ENCODE peak calls at places on chromosome 1, in eight cellular contexts. H is NCI-H2107; K is NCI-H2029 treated with DMSO at 0.1 percent for 48 hours; S is osteocyte; Q is NB4; C is amniotic stem cell; M is activated CD4-positive, CD25-positive, alpha-beta regulatory T cell treated with anti-CD3 and anti-CD28 coated beads, Interleukin-2, amount 50 U/mL, for 72 hours; D is iris pigment epithelial cell. F is an unnamed sample.

GRCh38 chr1:47621977-47622376 is 184.1 kb downstream of the FOXD2 start:
- DNase-seq in H (no peak), K (no peak), S (no peak), Q (no peak), C (no peak), M (no peak), D (no peak), F (no peak)

GRCh38 chr1:157227700-157228099 is 89.5 kb upstream of the ETV3 start:
- DNase-seq in H (no peak), K (no peak), S (no peak), Q (no peak), C (no peak), M (no peak), D (no peak), F (no peak)

GRCh38 chr1:204203206-204203767 is 7.0 kb upstream of the KISS1 start:
- DNase-seq in H (no peak), K (no peak), S (no peak), Q (no peak), C (no peak), M (no peak), D (no peak), F (no peak)

GRCh38 chr1:16120940-16121410 is 34.9 kb downstream of the EPHA2 start:
- DNase-seq in H (no peak), K (peak), S (no peak), Q (no peak), C (no peak), M (no peak), D (no peak), F (no peak)

GRCh38 chr1:162141273-162142023 is 72.0 kb downstream of the NOS1AP start:
- DNase-seq in H (no peak), K (no peak), S (no peak), Q (no peak), C (no peak), M (no peak), D (peak), F (no peak)

GRCh38 chr1:54543729-54544496 is 4.1 kb upstream of the ACOT11 start:
- DNase-seq in H (no peak), K (no peak), S (no peak), Q (peak), C (no peak), M (no peak), D (peak), F (no peak)

GRCh38 chr1:214548988-214549387 is 2.4 kb downstream of the PTPN14 start:
- DNase-seq in H (no peak), K (peak), S (no peak), Q (no peak), C (no peak), M (no peak), D (peak), F (peak)

GRCh38 chr1:170556910-170557309 is 24.9 kb downstream of the GORAB start:
- DNase-seq in H (no peak), K (no peak), S (no peak), Q (no peak), C (no peak), M (no peak), D (no peak), F (no peak)

GRCh38 chr1:97010865-97011264 is 289.3 kb downstream of the PTBP2 start:
- DNase-seq in H (no peak), K (no peak), S (no peak), Q (no peak), C (no peak), M (no peak), D (no peak), F (no peak)

GRCh38 chr1:16067933-16068332 is 5.5 kb downstream of the FAM131C start:
- DNase-seq in H (no peak), K (no peak), S (no peak), Q (no peak), C (no peak), M (no peak), D (no peak), F (no peak)

GRCh38 chr1:3172431-3173112 is 103.6 kb downstream of the PRDM16 start:
- DNase-seq in H (no peak), K (no peak), S (no peak), Q (peak), C (no peak), M (no peak), D (no peak), F (no peak)

GRCh38 chr1:211420389-211420788 is 71.6 kb downstream of the RD3 start:
- DNase-seq in H (peak), K (no peak), S (no peak), Q (peak), C (peak), M (no peak), D (peak), F (no peak)

GRCh38 chr1:63825111-63825510 is 51.3 kb downstream of the ROR1 start:
- DNase-seq in H (no peak), K (no peak), S (no peak), Q (no peak), C (no peak), M (no peak), D (no peak), F (no peak)

GRCh38 chr1:5728956-5729355 is 263.3 kb downstream of the NPHP4 start:
- DNase-seq in H (no peak), K (no peak), S (no peak), Q (no peak), C (no peak), M (no peak), D (no peak), F (no peak)

GRCh38 chr1:201505505-201505893 is 1.4 kb downstream of the CSRP1 start:
- DNase-seq in H (no peak), K (peak), S (no peak), Q (no peak), C (no peak), M (no peak), D (peak), F (no peak)

F was measured in ovary.